ENCODE peak calls at places on chromosomes 3 and 15, in nine cellular contexts. D is heart left ventricle; O is LNCaP clone FGC; G is GM13977; H is fibroblast of lung; U is CD4-positive, alpha-beta T cell; I is mesothelial cell of epicardium; N is tibial artery; A is dorsolateral prefrontal cortex. V is an unnamed sample.

GRCh38 chr3:97559398-97559797 is 205.2 kb upstream of the ARL6 start:
- DNase-seq in N (no peak), I (no peak), U (no peak), O (no peak), A (no peak), G (no peak), D (no peak), H (no peak), V (no peak)

GRCh38 chr3:100972293-100972692 is 20.9 kb downstream of the ABI3BP start:
- DNase-seq in O (no peak), N (no peak), H (no peak), A (no peak), G (no peak), D (no peak), U (no peak), I (no peak), V (no peak)

GRCh38 chr15:37517106-37517505 is 416.8 kb upstream of the MEIS2 start:
- DNase-seq in N (no peak), D (no peak), O (no peak), U (no peak), I (no peak), A (no peak), G (no peak), H (no peak), V (no peak)

GRCh38 chr15:41544650-41545015 is 576 bp upstream of the RPAP1 start:
- DNase-seq in D (no peak), G (no peak), H (no peak), O (no peak), U (no peak), A (peak; percentile 59), N (peak; percentile 43), I (no peak), V (peak; percentile 18)

GRCh38 chr3:10551139-10551538 is 45.8 kb upstream of the ATP2B2 start:
- DNase-seq in G (no peak), U (no peak), H (no peak), I (no peak), A (no peak), D (no peak), O (no peak), N (no peak), V (no peak)

GRCh38 chr15:101250331-101250730 is 1.5 kb downstream of the CHSY1 start:
- DNase-seq in H (peak; percentile 81), A (no peak), G (no peak), I (no peak), D (no peak), N (no peak), U (no peak), O (no peak), V (no peak)

GRCh38 chr3:128493221-128494151 is 485 bp upstream of the GATA2 start:
- DNase-seq in A (no peak), U (no peak), H (no peak), N (peak; percentile 18), I (peak; percentile 37), G (no peak), O (no peak), D (no peak), V (no peak)

GRCh38 chr15:62135532-62136134 is 29.5 kb downstream of the C2CD4B start:
- DNase-seq in N (no peak), U (no peak), D (peak; percentile 16), A (no peak), O (no peak), I (no peak), H (peak; percentile 21), G (no peak), V (peak; percentile 57)

GRCh38 chr3:130893240-130894129 is at the start of gene ATP2C1:
- DNase-seq in I (peak; percentile 95), O (peak; percentile 83), A (peak; percentile 92), H (peak; percentile 95), U (peak; percentile 86), N (peak; percentile 97), D (peak; percentile 94), G (peak; percentile 94), V (peak; percentile 95)
- TF ChIP-seq CTCF in I (peak; percentile 69), O (no peak), A (peak; percentile 7), H (no peak), U (peak; percentile 48), N (no peak), D (peak; percentile 13), G (peak; percentile 1), V (no peak)

GRCh38 chr3:158540066-158540465 is 30.9 kb upstream of the MLF1 start:
- DNase-seq in N (no peak), G (no peak), U (no peak), O (no peak), D (no peak), I (no peak), A (no peak), H (no peak), V (no peak)

GRCh38 chr3:158539414-158540014 is 31.5 kb upstream of the MLF1 start:
- DNase-seq in G (no peak), I (no peak), H (peak; percentile 73), N (no peak), D (peak; percentile 7), O (peak; percentile 38), A (no peak), U (peak; percentile 8), V (peak; percentile 83)
- TF ChIP-seq CTCF in G (peak; percentile 46), I (peak; percentile 56), H (peak; percentile 55), N (peak; percentile 27), D (peak; percentile 63), O (peak; percentile 42), A (no peak), U (peak; percentile 66), V (no peak)

DNA sequence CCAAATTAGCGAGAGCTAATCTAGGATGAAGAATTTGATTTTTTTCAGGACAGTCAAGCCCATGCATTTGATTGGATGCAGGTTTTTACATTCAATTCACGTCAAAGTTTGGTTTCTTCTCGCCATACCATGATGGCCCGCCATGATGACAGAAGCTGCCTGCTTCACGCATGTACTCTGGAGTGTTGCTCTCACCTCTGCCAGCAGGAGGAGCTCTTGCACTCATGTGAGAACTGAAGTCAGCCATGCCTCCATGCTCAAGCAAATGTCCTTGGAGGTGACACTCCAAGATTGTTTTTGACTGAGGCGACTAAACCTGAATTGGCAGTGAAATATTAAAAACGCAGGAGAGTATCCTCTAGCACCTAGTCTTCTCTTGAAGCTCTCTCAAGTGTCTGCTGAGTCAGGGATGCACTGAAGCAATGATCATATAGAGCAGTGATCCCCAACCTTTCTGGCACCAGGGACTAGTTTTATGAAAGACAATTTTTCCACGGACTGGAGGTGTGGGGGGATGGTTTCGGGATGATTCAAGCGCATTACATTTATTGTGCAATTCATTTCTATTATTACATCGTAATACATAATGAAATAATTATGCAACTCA is 120.9 kb downstream of the SAMMSON start:
- DNase-seq in H (peak; percentile 42), A (no peak), U (peak; percentile 26), O (peak; percentile 72), G (peak; percentile 67), I (peak; percentile 43), N (peak; percentile 79), D (peak; percentile 23), V (peak; percentile 75)
- TF ChIP-seq CTCF in H (peak; percentile 57), A (no peak), U (peak; percentile 37), O (peak; percentile 99), G (peak; percentile 97), I (peak; percentile 48), N (peak; percentile 48), D (peak; percentile 46), V (peak; percentile 63)

GRCh38 chr3:137792633-137793271 is 28.6 kb downstream of the SOX14 start:
- DNase-seq in A (no peak), N (no peak), O (peak; percentile 22), H (peak; percentile 22), I (no peak), D (no peak), G (peak; percentile 15), U (no peak), V (peak; percentile 25)
- TF ChIP-seq CTCF in A (no peak), N (peak; percentile 26), O (peak; percentile 92), H (peak; percentile 50), I (no peak), D (peak; percentile 17), G (peak; percentile 63), U (no peak), V (no peak)

GRCh38 chr3:89113887-89114840 is 6.7 kb downstream of the EPHA3 start:
- DNase-seq in A (peak; percentile 72), G (peak; percentile 36), H (peak; percentile 70), I (peak; percentile 83), U (peak; percentile 2), O (no peak), N (peak; percentile 48), D (peak; percentile 68), V (peak; percentile 67)
- TF ChIP-seq CTCF in A (peak; percentile 48), G (peak; percentile 70), H (peak; percentile 78), I (peak; percentile 36), U (no peak), O (peak; percentile 72), N (peak; percentile 21), D (peak; percentile 65), V (peak; percentile 28)

GRCh38 chr3:108021131-108021530 is 69.7 kb downstream of the CD47 start:
- DNase-seq in A (no peak), H (no peak), I (no peak), U (no peak), O (no peak), D (no peak), G (no peak), N (no peak), V (no peak)
- TF ChIP-seq CTCF in A (no peak), H (no peak), I (no peak), U (no peak), O (no peak), D (no peak), G (no peak), N (no peak), V (no peak)